ENCODE peak calls at places on chromosomes 4 and X, in ten cellular contexts. A, X, N, C, F, M, P, Y, O and J are unnamed samples.

GRCh38 chr4:45453258-45453841 is 670.5 kb downstream of the GABRG1 start:
- DNase-seq in A (no peak), X (no peak), N (peak), C (no peak), F (no peak), M (peak), P (no peak), Y (peak), O (no peak), J (no peak)

GRCh38 chr4:8010618-8011017 is 71.0 kb upstream of the AFAP1 start:
- DNase-seq in A (no peak), X (peak), N (no peak), C (peak), F (no peak), M (no peak), P (no peak), Y (peak), O (peak), J (no peak)

GRCh38 chr4:180058731-180059215 is 2184.4 kb upstream of the TENM3 start:
- DNase-seq in A (no peak), X (peak), N (peak), C (peak), F (peak), M (peak), P (no peak), Y (peak), O (peak), J (no peak)

GRCh38 chr4:186400676-186401075 is 134.7 kb downstream of the F11 start:
- DNase-seq in A (no peak), X (no peak), N (no peak), C (no peak), F (no peak), M (no peak), P (no peak), Y (peak), O (no peak), J (no peak)

GRCh38 chr4:72714482-72715279 is 145.7 kb upstream of the ADAMTS3 start:
- DNase-seq in A (no peak), X (no peak), N (no peak), C (no peak), F (no peak), M (no peak), P (no peak), Y (no peak), O (no peak), J (no peak)

GRCh38 chr4:66906314-66906713 is 639.0 kb downstream of the CENPC start:
- DNase-seq in A (no peak), X (no peak), N (no peak), C (no peak), F (no peak), M (peak), P (no peak), Y (no peak), O (no peak), J (no peak)

GRCh38 chr4:125316391-125316780 is 1.6 kb downstream of the FAT4 start:
- DNase-seq in A (no peak), X (no peak), N (peak), C (peak), F (peak), M (peak), P (no peak), Y (peak), O (peak), J (no peak)

GRCh38 chr4:162322054-162322453 is 158.3 kb upstream of the FSTL5 start:
- DNase-seq in A (no peak), X (no peak), N (no peak), C (no peak), F (no peak), M (no peak), P (no peak), Y (no peak), O (no peak), J (no peak)

GRCh38 chr4:104616401-104616820 is 121.7 kb upstream of the CXXC4 start:
- DNase-seq in A (no peak), X (no peak), N (no peak), C (peak), F (no peak), M (peak), P (no peak), Y (no peak), O (no peak), J (no peak)

GRCh38 chrX:46574941-46575381 is 1.4 kb downstream of the CHST7 start:
- DNase-seq in A (no peak), X (no peak), N (no peak), C (no peak), F (peak), M (peak), P (no peak), Y (peak), O (no peak), J (no peak)

GRCh38 chrX:39726810-39727209 is 370.9 kb downstream of the BCOR start:
- DNase-seq in A (no peak), X (no peak), N (no peak), C (no peak), F (no peak), M (no peak), P (no peak), Y (peak), O (no peak), J (no peak)

GRCh38 chr4:37687175-37687525 is 974 bp upstream of the RELL1 start:
- DNase-seq in A (no peak), X (no peak), N (no peak), C (no peak), F (no peak), M (no peak), P (peak), Y (no peak), O (no peak), J (no peak)

GRCh38 chr4:187069398-187069797 is 345.7 kb upstream of the FAT1 start:
- DNase-seq in A (no peak), X (no peak), N (no peak), C (peak), F (no peak), M (no peak), P (no peak), Y (no peak), O (no peak), J (no peak)

GRCh38 chr4:53852343-53852742 is 212.1 kb downstream of the CHIC2 start:
- DNase-seq in A (no peak), X (no peak), N (no peak), C (no peak), F (no peak), M (peak), P (no peak), Y (no peak), O (no peak), J (no peak)

GRCh38 chr4:52966172-52966571 is 104.1 kb downstream of the RASL11B start:
- DNase-seq in A (no peak), X (no peak), N (no peak), C (no peak), F (no peak), M (no peak), P (no peak), Y (no peak), O (no peak), J (no peak)

GRCh38 chr4:126106658-126107057 is 791.9 kb downstream of the FAT4 start:
- DNase-seq in A (no peak), X (no peak), N (peak), C (no peak), F (no peak), M (peak), P (peak), Y (peak), O (no peak), J (no peak)

GRCh38 chr4:181541396-181541795 is 701.8 kb upstream of the TENM3 start:
- DNase-seq in A (no peak), X (no peak), N (no peak), C (no peak), F (no peak), M (no peak), P (no peak), Y (peak), O (no peak), J (no peak)

GRCh38 chrX:67723580-67724351 is 179.9 kb downstream of the AR start:
- DNase-seq in A (no peak), X (no peak), N (no peak), C (no peak), F (no peak), M (no peak), P (no peak), Y (no peak), O (no peak), J (no peak)

GRCh38 chr4:146445198-146446150 is 76.3 kb downstream of the SLC10A7 start:
- DNase-seq in A (no peak), X (no peak), N (no peak), C (no peak), F (no peak), M (no peak), P (no peak), Y (no peak), O (no peak), J (no peak)

GRCh38 chr4:78396613-78397291 is 154.8 kb upstream of the ANXA3 start:
- DNase-seq in A (no peak), X (no peak), N (no peak), C (no peak), F (no peak), M (peak), P (no peak), Y (no peak), O (no peak), J (no peak)

GRCh38 chrX:11212741-11213140 is 80.5 kb upstream of the AMELX start:
- DNase-seq in A (no peak), X (no peak), N (no peak), C (no peak), F (no peak), M (peak), P (peak), Y (no peak), O (no peak), J (no peak)

GRCh38 chr4:125243835-125244397 is 70.8 kb upstream of the FAT4 start:
- DNase-seq in A (no peak), X (no peak), N (no peak), C (no peak), F (no peak), M (peak), P (no peak), Y (peak), O (no peak), J (no peak)

GRCh38 chrX:102712967-102713677 is 874 bp downstream of the GPRASP2 start:
- DNase-seq in A (no peak), X (peak), N (peak), C (no peak), F (peak), M (peak), P (peak), Y (peak), O (peak), J (no peak)

GRCh38 chr4:795726-796119 is 30.2 kb downstream of the CPLX1 start:
- DNase-seq in A (no peak), X (no peak), N (no peak), C (peak), F (no peak), M (no peak), P (no peak), Y (no peak), O (no peak), J (no peak)

GRCh38 chr4:25291158-25291733 is 21.3 kb upstream of the ZCCHC4 start:
- DNase-seq in A (no peak), X (no peak), N (no peak), C (no peak), F (no peak), M (no peak), P (no peak), Y (no peak), O (no peak), J (no peak)

GRCh38 chr4:142598132-142598531 is 248.0 kb downstream of the INPP4B start:
- DNase-seq in A (no peak), X (no peak), N (no peak), C (no peak), F (no peak), M (no peak), P (no peak), Y (no peak), O (no peak), J (no peak)

GRCh38 chrX:51894697-51895336 is 1.4 kb downstream of the MAGED1 start:
- DNase-seq in A (peak), X (no peak), N (no peak), C (no peak), F (peak), M (peak), P (no peak), Y (no peak), O (peak), J (peak)

GRCh38 chrX:111490683-111491082 is 20.8 kb upstream of the SERTM2 start:
- DNase-seq in A (no peak), X (no peak), N (no peak), C (no peak), F (no peak), M (no peak), P (no peak), Y (no peak), O (no peak), J (no peak)

GRCh38 chr4:10143171-10143570 is 26.6 kb upstream of the WDR1 start:
- DNase-seq in A (no peak), X (no peak), N (no peak), C (no peak), F (no peak), M (no peak), P (no peak), Y (no peak), O (no peak), J (no peak)

GRCh38 chr4:148065069-148065468 is 333.2 kb downstream of the ARHGAP10 start:
- DNase-seq in A (no peak), X (no peak), N (no peak), C (no peak), F (no peak), M (no peak), P (no peak), Y (peak), O (no peak), J (no peak)

GRCh38 chr4:139735381-139736256 is 70.0 kb downstream of the MGST2 start:
- DNase-seq in A (no peak), X (peak), N (no peak), C (peak), F (peak), M (peak), P (no peak), Y (no peak), O (no peak), J (no peak)

GRCh38 chr4:1939664-1940509 is 68.7 kb downstream of the NSD2 start:
- DNase-seq in A (no peak), X (no peak), N (no peak), C (peak), F (no peak), M (no peak), P (no peak), Y (peak), O (no peak), J (no peak)

GRCh38 chrX:49257846-49258748 is 6.4 kb downstream of the FOXP3 start:
- DNase-seq in A (no peak), X (no peak), N (no peak), C (peak), F (peak), M (no peak), P (no peak), Y (no peak), O (no peak), J (peak)

GRCh38 chrX:71143508-71143907 is 1.1 kb upstream of the NLGN3 start:
- DNase-seq in A (no peak), X (no peak), N (no peak), C (no peak), F (no peak), M (no peak), P (no peak), Y (no peak), O (peak), J (no peak)

GRCh38 chr4:140004580-140005314 is 149.2 kb downstream of the MAML3 start:
- DNase-seq in A (no peak), X (peak), N (no peak), C (peak), F (no peak), M (peak), P (no peak), Y (peak), O (no peak), J (no peak)

GRCh38 chr4:188781655-188782054 is 642.4 kb downstream of the TRIML1 start:
- DNase-seq in A (no peak), X (peak), N (peak), C (no peak), F (no peak), M (peak), P (no peak), Y (peak), O (no peak), J (no peak)

GRCh38 chrX:137166591-137166990 is 132.8 kb upstream of the GPR101 start:
- DNase-seq in A (no peak), X (no peak), N (no peak), C (no peak), F (peak), M (peak), P (peak), Y (peak), O (peak), J (peak)
- TF ChIP-seq CTCF in A (no peak), X (peak), N (no peak), C (no peak), F (peak), M (peak), P (peak), Y (peak), O (no peak), J (peak)

GRCh38 chr4:88280228-88280795 is 4.0 kb downstream of the PPM1K start:
- DNase-seq in A (no peak), X (no peak), N (no peak), C (no peak), F (no peak), M (no peak), P (no peak), Y (no peak), O (no peak), J (no peak)

GRCh38 chr4:88283661-88284377 is 542 bp downstream of the PPM1K start:
- DNase-seq in A (peak), X (peak), N (peak), C (peak), F (peak), M (peak), P (peak), Y (peak), O (peak), J (peak)

GRCh38 chr4:88285235-88285505 is 809 bp upstream of the PPM1K start:
- DNase-seq in A (no peak), X (no peak), N (no peak), C (no peak), F (no peak), M (no peak), P (no peak), Y (no peak), O (no peak), J (no peak)

GRCh38 chr4:88286897-88287296 is 2.5 kb upstream of the PPM1K start:
- DNase-seq in A (no peak), X (no peak), N (no peak), C (no peak), F (no peak), M (no peak), P (no peak), Y (no peak), O (no peak), J (no peak)

DNA sequence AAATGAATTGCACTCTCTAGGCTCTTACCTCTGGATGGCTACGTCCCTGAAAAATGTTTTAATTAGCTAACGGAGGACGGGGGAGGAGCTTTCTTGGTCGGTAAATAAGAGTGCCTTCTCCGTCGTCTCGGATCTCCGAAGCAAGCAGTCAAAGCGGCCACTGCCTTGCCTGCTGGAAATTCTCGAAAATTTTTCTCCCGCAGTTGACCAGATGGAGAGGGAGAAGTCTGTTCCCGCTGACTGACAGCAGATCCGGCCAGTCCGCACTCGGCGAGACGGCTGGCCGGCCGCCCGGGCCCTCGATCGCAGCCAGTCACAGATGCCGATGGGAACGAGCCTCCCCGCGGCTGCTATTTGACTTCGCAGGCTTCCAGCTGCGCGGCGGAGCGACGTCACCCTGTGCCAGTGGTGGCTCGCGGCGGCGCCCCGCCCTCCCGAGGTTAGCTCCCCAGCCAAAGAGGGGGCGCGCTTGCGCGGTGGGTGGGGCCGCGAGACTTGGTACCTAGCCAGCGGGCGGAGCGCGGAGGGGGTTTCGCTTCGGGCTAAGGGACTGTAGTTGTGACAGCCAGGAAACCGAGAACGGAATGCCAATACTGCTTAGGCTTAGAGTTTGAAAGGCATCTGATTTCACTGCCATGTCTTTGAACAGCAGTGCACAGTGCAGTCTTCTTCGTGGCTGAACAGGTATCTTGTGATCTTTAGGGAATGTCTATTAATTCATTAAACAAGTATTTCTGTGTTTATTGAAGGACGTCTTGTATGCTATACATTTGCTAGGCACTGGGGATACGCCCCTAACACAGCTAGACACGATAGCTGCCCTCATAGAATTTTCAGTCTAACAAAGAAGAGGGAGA is at the start of gene PPM1K:
- DNase-seq in A (peak), X (peak), N (peak), C (peak), F (peak), M (peak), P (peak), Y (peak), O (peak), J (peak)
- TF ChIP-seq CTCF in A (no peak), X (peak), N (no peak), C (no peak), F (no peak), M (no peak), P (no peak), Y (peak), O (no peak), J (no peak)

GRCh38 chrX:107849747-107850478 is 24.2 kb downstream of the MID2 start:
- DNase-seq in A (no peak), X (no peak), N (peak), C (no peak), F (peak), M (peak), P (no peak), Y (peak), O (no peak), J (no peak)
- TF ChIP-seq CTCF in A (no peak), X (no peak), N (no peak), C (no peak), F (no peak), M (peak), P (no peak), Y (peak), O (no peak), J (no peak)

GRCh38 chr4:19224820-19225219 is 1026.9 kb upstream of the SLIT2 start:
- DNase-seq in A (no peak), X (no peak), N (peak), C (no peak), F (no peak), M (peak), P (peak), Y (peak), O (no peak), J (no peak)
- TF ChIP-seq CTCF in A (peak), X (peak), N (peak), C (no peak), F (peak), M (peak), P (no peak), Y (peak), O (no peak), J (peak)

DNA sequence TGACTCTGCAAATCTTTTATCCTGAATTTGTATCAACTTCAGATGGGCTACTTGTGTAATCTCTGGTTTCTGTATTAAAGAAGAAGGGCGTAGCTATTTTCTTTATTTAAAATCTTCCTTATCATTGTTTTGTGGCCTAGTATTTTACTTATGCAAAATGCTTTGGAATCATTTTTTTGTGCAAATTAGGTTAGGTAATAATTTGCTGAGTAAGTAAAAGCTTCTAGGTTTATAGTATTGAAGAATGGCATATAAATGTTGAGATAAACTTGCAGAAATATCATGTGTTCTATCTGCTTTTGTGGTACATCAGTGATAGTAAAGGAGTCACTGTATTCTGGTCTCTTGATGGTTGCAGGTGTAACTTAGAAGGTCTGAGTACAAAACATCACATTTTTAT is 197.2 kb upstream of the IL15 start:
- DNase-seq in A (no peak), X (no peak), N (no peak), C (no peak), F (no peak), M (no peak), P (no peak), Y (no peak), O (no peak), J (no peak)
- TF ChIP-seq CTCF in A (no peak), X (no peak), N (no peak), C (no peak), F (no peak), M (no peak), P (no peak), Y (no peak), O (no peak), J (no peak)

GRCh38 chr4:107379054-107379869 is 340.8 kb downstream of the PAPSS1 start:
- DNase-seq in A (no peak), X (no peak), N (no peak), C (no peak), F (no peak), M (peak), P (no peak), Y (peak), O (no peak), J (no peak)
- TF ChIP-seq CTCF in A (no peak), X (no peak), N (no peak), C (no peak), F (no peak), M (no peak), P (no peak), Y (peak), O (no peak), J (no peak)

DNA sequence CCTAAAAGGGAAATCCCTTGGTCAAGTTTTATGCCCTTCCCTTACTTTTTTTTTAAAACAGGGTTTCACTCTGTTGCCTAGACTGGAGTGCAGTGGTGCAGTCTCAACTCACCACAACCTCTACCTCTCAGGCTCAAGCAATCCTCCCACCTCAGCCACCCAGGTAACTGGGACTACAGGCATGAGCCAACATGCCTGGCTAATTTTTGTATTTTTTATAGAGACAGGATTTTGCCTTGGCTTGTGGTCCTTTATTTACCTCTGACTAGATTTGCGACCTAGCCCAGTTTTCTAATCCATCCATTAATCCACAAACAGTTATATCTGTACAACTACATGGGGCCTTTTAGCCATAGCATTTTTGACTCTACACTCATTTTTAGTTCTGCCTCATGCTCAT is 23.7 kb downstream of the CDS1 start:
- DNase-seq in A (no peak), X (no peak), N (no peak), C (no peak), F (no peak), M (no peak), P (no peak), Y (peak), O (no peak), J (no peak)
- TF ChIP-seq CTCF in A (no peak), X (no peak), N (no peak), C (no peak), F (no peak), M (no peak), P (no peak), Y (no peak), O (no peak), J (no peak)